ENCODE peak calls at places on chromosome 18, in five cellular contexts. B, T, X, C and M are unnamed samples.

GRCh38 chr18:8949206-8949605 is 153.3 kb upstream of the NDUFV2 start:
- DNase-seq in X (no peak), B (no peak), C (no peak), T (peak), M (no peak)

GRCh38 chr18:72799106-72799505 is 68.7 kb downstream of the NETO1 start:
- DNase-seq in X (no peak), B (no peak), T (no peak), C (no peak), M (no peak)

GRCh38 chr18:58970943-58971799 is 106.5 kb downstream of the ZNF532 start:
- DNase-seq in X (no peak), C (no peak), B (no peak), T (no peak), M (no peak)

GRCh38 chr18:76145506-76145905 is 349.5 kb downstream of the ZNF516 start:
- DNase-seq in C (no peak), X (no peak), T (no peak), B (no peak), M (no peak)

GRCh38 chr18:3455090-3455640 is 5.2 kb downstream of the TGIF1 start:
- DNase-seq in C (no peak), T (no peak), X (no peak), B (no peak), M (no peak)

GRCh38 chr18:13222371-13223281 is 4.1 kb downstream of the LDLRAD4 start:
- DNase-seq in B (no peak), T (no peak), C (peak), X (no peak), M (peak)

GRCh38 chr18:74928194-74928968 is 280.6 kb downstream of the PTGR3 start:
- DNase-seq in C (no peak), T (no peak), B (no peak), X (no peak), M (no peak)

GRCh38 chr18:79781331-79781941 is 16.3 kb upstream of the KCNG2 start:
- DNase-seq in X (no peak), C (no peak), B (no peak), T (no peak), M (peak)

GRCh38 chr18:10401489-10401888 is 52.9 kb upstream of the APCDD1 start:
- DNase-seq in X (no peak), T (no peak), C (no peak), B (no peak), M (no peak)

GRCh38 chr18:74283646-74284045 is 8.1 kb downstream of the CYB5A start:
- DNase-seq in X (no peak), T (no peak), C (no peak), B (no peak), M (no peak)